ENCODE peak calls at places on chromosome 4, in four cellular contexts. K is lower lobe of right lung, S is mammary epithelial cell, U is IMR-90. Y is an unnamed sample. For H3K9me3, the result is how much of the 10 kb centered on the place peaks cover.

GRCh38 chr4:16055937-16056336 is 27.9 kb downstream of the PROM1 start:
- DNase-seq in K (no peak), S (no peak), U (no peak), Y (no peak)

GRCh38 chr4:25949166-25949748 is 35.2 kb downstream of the SMIM20 start:
- DNase-seq in U (no peak), K (no peak), S (no peak), Y (peak)

GRCh38 chr4:73731968-73732610 is 8.3 kb upstream of the CXCL8 start:
- DNase-seq in K (no peak), U (no peak), S (no peak), Y (no peak)

GRCh38 chr4:77047037-77047436 is 28.8 kb downstream of the CCNI start:
- DNase-seq in S (no peak), K (no peak), U (peak), Y (no peak)

GRCh38 chr4:173731257-173731656 is 201.2 kb upstream of the HAND2 start:
- DNase-seq in K (no peak), U (no peak), S (no peak), Y (no peak)

GRCh38 chr4:24321151-24321550 is 263.2 kb downstream of the DHX15 start:
- DNase-seq in U (peak), S (no peak), K (no peak), Y (no peak)

GRCh38 chr4:151753056-151753455 is 7.8 kb downstream of the GATB start:
- DNase-seq in U (peak), K (no peak), S (peak), Y (no peak)

GRCh38 chr4:149823770-149824221 is 8.2 kb upstream of the IQCM start:
- DNase-seq in S (peak), U (peak), K (no peak), Y (no peak)

GRCh38 chr4:74793757-74794340 is 474 bp downstream of the BTC start:
- DNase-seq in K (peak), S (peak), U (no peak), Y (peak)

GRCh38 chr4:109548655-109549054 is 11.4 kb upstream of the MCUB start:
- DNase-seq in U (peak), K (no peak), S (peak), Y (no peak)

GRCh38 chr4:165625281-165625680 is 246.5 kb downstream of the CPE start:
- DNase-seq in S (no peak), K (no peak), U (no peak), Y (no peak)

GRCh38 chr4:175986-176385 is 51.7 kb downstream of the ZNF718 start:
- DNase-seq in U (no peak), S (no peak), K (no peak), Y (no peak)
- H3K9me3 ChIP-seq in U (under half), S (under half), K (half or more), Y (half or more)

DNA sequence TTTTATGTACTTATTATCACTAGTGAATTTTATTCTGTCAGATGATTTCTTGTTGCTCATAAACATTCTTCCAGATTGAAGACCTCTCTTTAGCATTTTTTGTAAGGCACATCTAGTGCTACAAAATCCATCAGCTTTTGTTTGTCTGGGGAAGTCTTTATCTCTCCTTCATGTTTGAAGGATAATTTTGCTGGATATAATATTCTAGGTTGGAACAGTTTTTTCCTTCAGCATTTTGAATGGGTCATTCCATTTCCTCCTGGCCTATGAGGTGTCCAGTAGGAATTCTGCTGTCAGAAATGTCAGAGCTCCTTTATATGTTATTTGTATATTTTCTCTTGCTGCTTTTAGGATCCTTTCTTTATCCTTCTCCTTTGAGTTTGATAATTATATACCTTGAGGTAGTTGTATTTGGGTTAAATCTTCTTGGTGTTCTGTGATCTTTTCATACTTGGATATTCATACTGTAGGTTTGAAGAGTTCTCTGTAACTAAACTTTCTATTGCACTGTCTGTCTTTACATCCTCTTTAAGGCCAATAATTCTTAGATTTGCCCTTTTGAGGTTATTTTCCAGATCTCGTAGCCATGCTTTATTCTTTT is 58.3 kb downstream of the PTPN13 start:
- DNase-seq in K (no peak), S (no peak), U (no peak), Y (no peak)
- H3K9me3 ChIP-seq in K (under half), S (under half), U (under half), Y (under half)

DNA sequence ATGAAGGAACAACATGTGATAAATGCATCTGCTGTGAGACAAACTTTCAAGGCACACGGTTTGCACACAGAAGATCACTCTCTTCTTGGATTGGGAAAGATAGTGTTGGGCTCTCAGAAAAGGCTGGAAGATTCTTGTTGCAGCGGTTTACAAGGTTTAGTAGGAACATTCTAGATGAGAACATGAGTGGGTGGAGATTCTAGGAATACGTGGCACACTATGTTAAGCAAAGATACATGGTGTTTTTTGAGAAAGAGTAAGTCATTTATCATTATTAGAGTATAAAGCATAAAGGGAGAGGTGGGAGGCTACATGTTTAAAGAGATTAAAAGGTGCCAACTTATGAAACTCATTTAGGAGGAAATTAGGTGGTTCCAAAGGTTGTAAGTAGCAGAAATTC is 348.8 kb upstream of the HS3ST1 start:
- DNase-seq in U (no peak), K (no peak), S (no peak), Y (no peak)
- H3K9me3 ChIP-seq in U (under half), K (under half), S (under half), Y (under half)

GRCh38 chr4:145248502-145248901 is 68.1 kb upstream of the OTUD4 start:
- DNase-seq in K (no peak), U (no peak), S (no peak), Y (no peak)

GRCh38 chr4:145248971-145249370 is 68.6 kb upstream of the OTUD4 start:
- DNase-seq in K (no peak), S (no peak), U (no peak), Y (no peak)
- H3K9me3 ChIP-seq in K (under half), S (under half), U (under half), Y (under half)

GRCh38 chr4:14309429-14309828 is 681.9 kb upstream of the BOD1L1 start:
- DNase-seq in S (no peak), U (no peak), K (no peak), Y (no peak)

GRCh38 chr4:14308229-14308651 is 680.7 kb upstream of the BOD1L1 start:
- DNase-seq in K (no peak), S (peak), U (no peak), Y (no peak)

GRCh38 chr4:14317351-14317750 is 684.9 kb upstream of the CPEB2 start:
- DNase-seq in K (no peak), U (no peak), S (no peak), Y (no peak)

GRCh38 chr4:14315129-14315528 is 687.2 kb upstream of the CPEB2 start:
- DNase-seq in S (no peak), K (no peak), U (no peak), Y (no peak)

DNA sequence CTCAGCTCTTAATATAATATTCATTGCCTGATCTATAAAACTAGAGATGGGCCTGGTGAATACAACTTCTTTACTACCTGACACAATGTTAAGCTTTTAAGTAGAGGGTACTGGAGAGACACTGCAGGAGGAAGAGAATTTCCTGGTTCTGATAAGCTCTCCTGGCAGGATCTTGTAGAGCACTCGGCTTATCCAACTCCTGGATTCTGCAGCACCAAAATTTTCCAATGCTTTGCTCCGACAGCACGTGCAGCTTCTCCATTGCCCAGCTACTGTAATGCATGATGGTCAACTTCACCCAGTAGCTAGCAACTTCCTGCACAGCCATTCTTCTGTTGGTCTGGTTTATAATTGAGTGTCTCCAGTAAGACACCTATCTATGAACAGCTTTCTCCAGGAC is 686.2 kb upstream of the BOD1L1 start:
- DNase-seq in S (no peak), U (no peak), K (no peak), Y (no peak)
- H3K9me3 ChIP-seq in S (under half), U (under half), K (under half), Y (under half)

DNA sequence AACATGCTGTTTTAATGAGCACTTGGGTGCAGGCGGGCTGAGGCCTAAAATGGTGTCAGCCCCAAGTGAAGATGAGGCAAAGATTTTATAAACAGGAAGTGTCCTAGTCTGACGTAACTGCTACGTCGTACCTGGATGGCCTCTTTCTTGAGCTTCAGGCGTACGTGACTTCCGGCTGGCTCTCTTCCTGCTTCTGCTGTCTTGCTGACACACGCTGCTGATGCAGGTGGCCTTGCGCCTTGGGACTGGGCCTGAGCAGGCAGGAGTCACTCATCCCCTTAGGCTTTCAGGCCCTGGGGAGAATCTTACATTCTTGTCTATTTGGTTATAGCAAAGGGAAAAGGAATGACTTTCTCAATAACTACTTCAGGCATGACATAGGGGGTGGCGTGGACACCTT is 20.1 kb upstream of the ABRAXAS1 start:
- DNase-seq in K (no peak), S (no peak), U (no peak), Y (no peak)
- H3K9me3 ChIP-seq in K (under half), S (under half), U (under half), Y (under half)